ENCODE peak calls at places on chromosome 12, in four cellular contexts. W is epithelial cell of esophagus, D is pancreas, X is lower lobe of right lung. L is an unnamed sample.

GRCh38 chr12:97560359-97560758 is 97.8 kb downstream of the RMST start:
- DNase-seq in W (no peak), D (no peak), X (no peak), L (no peak)

GRCh38 chr12:64192644-64193043 is 29.5 kb downstream of the KICS2 start:
- DNase-seq in W (no peak), D (no peak), X (no peak), L (no peak)

GRCh38 chr12:52247622-52248540 is 14.8 kb downstream of the KRT7 start:
- DNase-seq in W (no peak), D (peak), X (no peak), L (no peak)

GRCh38 chr12:98582093-98582492 is 11.4 kb upstream of the SLC25A3 start:
- DNase-seq in W (no peak), D (no peak), X (no peak), L (no peak)

GRCh38 chr12:39824505-39825198 is 205.0 kb upstream of the ABCD2 start:
- DNase-seq in W (peak), D (no peak), X (no peak), L (no peak)

GRCh38 chr12:96850676-96851075 is 56.4 kb upstream of the NEDD1 start:
- DNase-seq in W (no peak), D (no peak), X (no peak), L (no peak)

GRCh38 chr12:52331039-52331438 is 9.8 kb upstream of the KRT83 start:
- DNase-seq in W (no peak), D (no peak), X (no peak), L (no peak)

GRCh38 chr12:128819293-128820144 is 4.2 kb downstream of the SLC15A4 start:
- DNase-seq in W (no peak), D (no peak), X (no peak), L (no peak)

GRCh38 chr12:52213541-52214420 is 19.3 kb upstream of the KRT7 start:
- DNase-seq in W (peak), D (peak), X (peak), L (no peak)

GRCh38 chr12:25788707-25789106 is 169.8 kb upstream of the RASSF8 start:
- DNase-seq in W (no peak), D (no peak), X (no peak), L (no peak)

GRCh38 chr12:26196424-26196722 is 1.0 kb downstream of the SSPN start:
- DNase-seq in W (no peak), D (no peak), X (no peak), L (no peak)

GRCh38 chr12:131934535-131934934 is 5.5 kb downstream of the PUS1 start:
- DNase-seq in W (no peak), D (no peak), X (no peak), L (no peak)

GRCh38 chr12:121968880-121969279 is 50.5 kb downstream of the CFAP251 start:
- DNase-seq in W (no peak), D (no peak), X (peak), L (no peak)

GRCh38 chr12:68998036-68998435 is 65.1 kb upstream of the CPM start:
- DNase-seq in W (no peak), D (no peak), X (no peak), L (no peak)
- H3K4me3 ChIP-seq in W (no peak), D (no peak), X (no peak), L (no peak)

GRCh38 chr12:46384451-46385301 is 12.1 kb upstream of the SLC38A2 start:
- DNase-seq in W (no peak), D (no peak), X (no peak), L (no peak)

GRCh38 chr12:46382425-46382973 is 9.9 kb upstream of the SLC38A2 start:
- DNase-seq in W (peak), D (no peak), X (no peak), L (no peak)

GRCh38 chr12:46382974-46383653 is 10.5 kb upstream of the SLC38A2 start:
- DNase-seq in W (peak), D (peak), X (peak), L (peak)

GRCh38 chr12:46385439-46385838 is 12.9 kb upstream of the SLC38A2 start:
- DNase-seq in W (no peak), D (no peak), X (no peak), L (no peak)

DNA sequence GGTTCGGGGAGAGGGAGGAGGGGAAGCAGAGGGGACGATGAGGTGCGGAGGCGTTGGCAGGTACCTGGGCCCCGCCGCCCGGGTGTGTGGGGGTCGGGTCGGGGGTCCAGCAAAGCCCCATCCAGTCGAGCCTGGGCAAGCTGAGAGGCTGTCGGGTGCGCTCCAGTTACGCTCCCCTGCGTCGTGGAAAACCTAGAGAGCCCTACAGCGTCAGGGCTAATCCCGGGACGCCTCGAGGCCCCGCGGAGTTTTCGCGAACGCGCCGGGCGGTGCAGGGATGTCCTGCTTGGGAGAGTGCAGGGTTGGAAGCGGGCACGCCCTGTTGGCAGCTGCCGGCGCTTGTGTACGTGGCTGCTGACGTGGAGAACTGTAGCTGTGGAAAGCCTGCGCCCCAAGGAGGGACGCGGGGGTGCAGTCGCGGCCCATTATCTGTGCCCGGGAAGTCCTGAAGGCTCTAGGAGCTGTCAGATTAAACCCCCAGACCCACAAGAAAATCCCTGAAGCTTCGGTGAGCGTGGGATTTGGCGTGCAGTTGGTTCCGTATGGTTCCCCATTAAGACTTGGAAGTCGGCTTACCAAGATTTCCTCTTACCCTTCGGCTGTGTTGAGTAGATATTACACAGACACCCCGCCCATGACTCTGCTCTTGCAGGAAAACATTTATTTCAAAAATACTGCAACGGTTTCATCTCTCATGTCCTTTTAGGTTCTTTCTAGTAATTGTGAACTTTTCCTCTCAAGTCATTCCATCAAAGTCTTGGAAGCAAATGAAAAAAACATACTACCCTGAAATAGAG is 11.3 kb upstream of the SLC38A2 start:
- DNase-seq in W (peak), D (peak), X (peak), L (peak)
- TF ChIP-seq CTCF in W (no peak), D (no peak), X (peak), L (peak)

GRCh38 chr12:93122089-93122488 is 193.0 kb upstream of the EEA1 start:
- DNase-seq in W (peak), D (no peak), X (no peak), L (no peak)
- H3K4me3 ChIP-seq in W (no peak), D (no peak), X (no peak), L (no peak)

GRCh38 chr12:56462565-56462964 is 5.8 kb upstream of the SPRYD4 start:
- DNase-seq in W (no peak), D (no peak), X (no peak), L (no peak)

GRCh38 chr12:56474389-56474788 is 6.0 kb downstream of the SPRYD4 start:
- DNase-seq in W (no peak), D (peak), X (no peak), L (no peak)

GRCh38 chr12:56469007-56469930 is 891 bp downstream of the SPRYD4 start:
- DNase-seq in W (no peak), D (peak), X (no peak), L (no peak)

DNA sequence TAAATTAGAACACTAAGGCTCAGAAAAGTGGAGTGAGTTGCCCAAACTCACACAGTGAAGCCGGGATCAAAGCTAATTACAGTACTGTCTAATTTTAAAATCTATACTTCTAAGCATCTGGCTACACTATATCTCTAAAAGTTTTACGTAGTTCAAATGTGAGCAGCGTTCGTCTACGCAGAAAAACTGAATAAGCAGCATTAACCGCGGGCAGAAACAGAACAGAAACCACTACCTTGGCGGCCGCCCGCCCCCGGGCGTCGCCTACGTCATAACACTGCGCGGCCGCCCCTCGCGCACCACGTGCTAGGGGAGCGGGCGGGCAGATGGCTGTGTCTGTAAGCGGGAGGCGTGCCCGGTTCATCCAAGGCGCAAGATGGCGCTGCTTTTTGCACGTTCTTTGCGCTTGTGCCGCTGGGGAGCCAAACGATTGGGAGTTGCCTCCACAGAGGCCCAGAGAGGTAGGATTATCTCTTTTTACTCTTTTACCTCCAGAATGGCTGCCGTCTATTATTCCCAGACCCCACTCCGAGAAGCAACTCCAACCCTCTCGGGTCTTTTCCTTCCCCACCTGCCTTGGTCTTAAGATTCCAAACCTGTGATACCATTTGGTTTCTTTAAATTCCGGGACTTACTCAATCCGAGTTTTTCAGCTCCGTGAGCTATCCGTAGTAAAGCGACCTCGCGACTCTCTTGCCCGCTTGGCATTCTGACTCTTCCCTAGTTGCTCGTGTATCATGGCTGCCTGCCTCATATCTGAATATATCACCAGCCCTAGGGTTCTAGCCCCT is at the start of gene SPRYD4:
- DNase-seq in W (peak), D (peak), X (peak), L (peak)
- TF ChIP-seq CTCF in W (peak), D (no peak), X (peak), L (peak)

GRCh38 chr12:11723993-11724392 is 74.5 kb downstream of the ETV6 start:
- DNase-seq in W (no peak), D (no peak), X (no peak), L (no peak)
- H3K4me3 ChIP-seq in W (no peak), D (no peak), X (no peak), L (no peak)

GRCh38 chr12:76031414-76032042 is at the start of gene PHLDA1:
- DNase-seq in W (peak), D (peak), X (peak), L (peak)
- TF ChIP-seq CTCF in W (peak), D (peak), X (peak), L (peak)

DNA sequence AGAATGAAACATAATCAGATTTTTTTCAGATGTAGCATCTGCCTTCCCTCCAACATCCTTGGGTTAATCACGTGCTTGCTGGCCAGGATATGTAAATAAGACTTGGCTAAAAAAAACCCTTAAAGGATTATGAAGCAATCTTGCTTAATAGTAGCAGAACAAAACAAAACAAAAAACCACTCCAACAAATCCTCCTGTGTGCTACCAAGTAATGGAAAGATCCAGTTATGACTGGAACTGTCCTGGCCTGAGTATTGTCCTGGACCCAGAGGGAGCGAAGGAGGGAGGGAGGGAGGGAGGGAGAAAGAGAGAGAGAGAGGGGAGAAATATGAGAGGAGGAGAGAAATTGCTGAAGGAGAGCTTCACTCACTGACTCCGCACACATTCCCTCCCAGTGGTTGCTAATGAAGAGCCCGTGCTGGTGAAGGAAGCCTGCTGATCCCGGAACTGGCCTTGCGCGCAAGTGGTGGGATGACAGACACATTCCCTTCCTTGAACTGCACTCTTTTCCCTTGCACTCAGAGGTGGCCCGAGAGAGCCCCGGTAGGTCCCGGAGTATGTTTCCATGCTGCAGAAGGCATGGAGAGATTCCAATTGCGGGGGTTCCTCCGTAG is 57.2 kb downstream of the HMGA2 start:
- DNase-seq in W (peak), D (peak), X (no peak), L (no peak)
- H3K4me3 ChIP-seq in W (no peak), D (peak), X (peak), L (peak)

DNA sequence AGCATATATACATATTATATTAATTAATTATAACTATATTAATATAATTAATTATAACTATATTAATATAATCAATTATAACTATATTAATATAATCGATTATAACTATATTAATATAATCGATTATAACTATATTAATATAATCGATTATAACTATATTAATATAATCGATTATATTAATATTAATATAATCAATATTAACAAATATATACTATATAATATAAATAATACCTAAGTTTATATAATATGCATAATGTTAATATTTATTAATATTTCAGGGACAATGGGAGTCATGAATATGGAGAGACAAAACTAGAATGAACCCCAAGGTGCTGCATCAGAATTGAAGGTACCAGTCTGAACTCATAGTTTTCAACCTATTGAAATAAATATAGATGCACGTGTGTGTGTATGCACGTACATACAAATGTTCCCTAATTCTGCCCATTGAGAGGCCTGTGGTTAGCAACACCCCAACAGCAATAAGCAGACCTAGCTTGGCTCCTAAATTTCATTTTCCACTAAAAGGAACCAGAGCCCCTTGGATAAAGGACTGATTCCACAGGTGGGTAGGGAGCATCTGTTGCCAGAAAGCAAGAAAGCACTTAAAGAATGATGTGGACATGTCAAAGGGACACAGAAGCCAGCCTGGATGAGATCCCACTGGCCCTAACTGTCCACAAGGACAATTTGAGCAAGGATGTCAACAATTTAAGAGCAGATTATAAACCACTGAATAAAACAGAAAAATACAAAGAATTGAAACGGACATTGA is 21.3 kb downstream of the SSH1 start:
- DNase-seq in W (no peak), D (no peak), X (no peak), L (no peak)
- TF ChIP-seq CTCF in W (no peak), D (no peak), X (no peak), L (no peak)

DNA sequence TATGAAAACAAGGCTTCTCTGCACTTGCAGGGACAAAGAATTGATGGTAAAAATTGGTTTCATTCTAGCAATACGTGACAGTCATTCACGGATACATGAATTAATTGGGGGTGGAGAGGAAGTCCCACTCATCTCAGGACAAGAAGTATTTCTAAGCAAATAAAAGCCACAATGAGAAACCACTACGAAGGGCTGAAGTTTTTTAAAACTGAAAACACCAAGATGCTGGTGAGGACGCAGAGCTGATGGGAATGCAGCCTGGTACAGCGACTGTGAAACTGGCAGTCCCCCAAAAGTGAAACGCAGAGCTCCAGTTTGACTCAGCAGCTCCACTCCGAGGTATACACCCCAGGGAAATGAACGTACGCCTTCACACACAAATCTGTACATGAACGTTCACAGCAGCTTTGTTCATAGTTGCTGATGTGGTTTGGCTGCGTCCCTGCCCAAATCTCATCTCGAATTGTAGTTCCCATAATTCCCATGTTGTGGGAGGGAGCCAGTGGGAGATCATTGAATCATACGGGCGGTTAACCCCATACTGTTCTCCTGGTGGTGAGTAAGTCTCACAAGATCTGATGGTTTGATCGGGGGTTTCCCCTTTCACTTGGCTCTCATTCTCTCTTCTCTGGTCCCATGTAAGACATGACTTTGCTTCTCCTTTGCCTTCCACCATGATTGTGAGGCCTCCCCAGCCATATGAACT is 89.0 kb downstream of the SCARB1 start:
- DNase-seq in W (peak), D (no peak), X (no peak), L (no peak)
- H3K4me3 ChIP-seq in W (no peak), D (no peak), X (no peak), L (peak)

DNA sequence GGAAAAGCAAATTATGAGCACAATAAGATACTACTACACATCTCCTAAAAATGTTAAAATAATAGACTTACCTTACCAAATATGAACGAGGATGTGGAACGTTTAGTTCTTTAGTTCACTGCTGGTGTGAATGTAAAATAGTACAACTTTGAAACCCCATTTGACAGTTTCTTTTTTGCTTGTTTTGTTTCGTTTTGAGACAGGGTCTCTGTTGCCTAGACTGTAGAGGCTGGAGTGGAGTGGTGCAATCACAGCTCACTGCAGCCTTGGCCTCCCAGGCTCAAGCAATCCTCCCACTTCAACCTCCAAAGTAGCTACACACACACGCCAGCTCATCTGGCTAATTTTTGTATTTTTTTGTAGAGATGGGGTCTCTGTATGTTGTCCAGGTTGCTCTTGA is 136.4 kb upstream of the FAR2 start:
- DNase-seq in W (no peak), D (no peak), X (no peak), L (no peak)
- TF ChIP-seq CTCF in W (no peak), D (no peak), X (no peak), L (no peak)